ENCODE peak calls at places on chromosomes 12 and 14, in seven cellular contexts. S is AML-193; J is MCF 10A; N is stimulated activated CD8-positive, alpha-beta memory T cell treated with anti-CD3 and anti-CD28 coated beads, Interleukin-7, amount 100 ng/mL, for 4 hours; L is astrocyte of the spinal cord; Y is stimulated activated CD4-positive, alpha-beta T cell treated with anti-CD3 and anti-CD28 coated beads, Interleukin-15, amount 100 ng/mL, for 1 hour; A is GM03348. E is an unnamed sample.
A peak's percentile ranks its signal among the peaks of the same experiment; 100 is the strongest.

GRCh38 chr12:57810450-57810849 is 8.1 kb downstream of the AVIL start:
- DNase-seq in S (peak; percentile 4), J (peak; percentile 96), N (no peak), L (peak; percentile 64), Y (no peak), A (no peak), E (peak; percentile 46)

GRCh38 chr14:36556811-36557433 is 25.5 kb downstream of the NKX2-8 start:
- DNase-seq in S (peak; percentile 4), J (peak; percentile 47), N (no peak), L (peak; percentile 15), Y (no peak), A (peak; percentile 75), E (peak; percentile 66)

GRCh38 chr14:73783107-73783727 is 68.4 kb upstream of the PTGR2 start:
- DNase-seq in S (no peak), J (no peak), N (no peak), L (peak; percentile 22), Y (no peak), A (no peak), E (peak; percentile 37)

GRCh38 chr12:123971770-123972447 is 722 bp downstream of the CCDC92 start:
- DNase-seq in S (no peak), J (peak; percentile 40), N (peak; percentile 10), L (peak; percentile 56), Y (peak; percentile 19), A (peak; percentile 34), E (peak; percentile 31)

GRCh38 chr14:53630336-53630735 is 326.3 kb downstream of the BMP4 start:
- DNase-seq in S (no peak), J (no peak), N (no peak), L (peak; percentile 12), Y (no peak), A (no peak), E (no peak)

GRCh38 chr12:127559349-127560040 is 707.5 kb upstream of the TMEM132C start:
- DNase-seq in S (no peak), J (peak; percentile 83), N (no peak), L (peak; percentile 97), Y (peak; percentile 14), A (peak; percentile 73), E (peak; percentile 96)

GRCh38 chr12:111437816-111438454 is 32.2 kb downstream of the SH2B3 start:
- DNase-seq in S (peak; percentile 51), J (peak; percentile 85), N (no peak), L (peak; percentile 80), Y (no peak), A (peak; percentile 82), E (peak; percentile 84)

GRCh38 chr12:76329163-76329562 is 19.1 kb downstream of the BBS10 start:
- DNase-seq in S (no peak), J (peak; percentile 49), N (no peak), L (peak; percentile 63), Y (no peak), A (peak; percentile 88), E (peak; percentile 9)

GRCh38 chr14:102939329-102939728 is 16.9 kb downstream of the AMN start:
- DNase-seq in S (no peak), J (no peak), N (no peak), L (no peak), Y (no peak), A (no peak), E (no peak)

E was measured in OCI-M1.